ENCODE peak calls at places on chromosome 10, in four cellular contexts. H, Y, D and X are unnamed samples.

GRCh38 chr10:83164134-83164533 is 975.2 kb upstream of the GHITM start:
- DNase-seq in D (no peak), Y (no peak), H (no peak), X (no peak)

GRCh38 chr10:119896937-119897336 is 4.4 kb downstream of the SEC23IP start:
- DNase-seq in D (no peak), H (no peak), Y (peak; percentile 75), X (peak; percentile 26)

GRCh38 chr10:61452655-61453641 is at the start of gene TMEM26:
- DNase-seq in Y (peak; percentile 51), H (peak; percentile 84), D (peak; percentile 18), X (no peak)

GRCh38 chr10:69025370-69025896 is 36.8 kb downstream of the KIFBP start:
- DNase-seq in Y (no peak), H (no peak), D (no peak), X (no peak)

GRCh38 chr10:101438881-101439391 is 85.0 kb downstream of the BTRC start:
- DNase-seq in H (no peak), D (no peak), Y (no peak), X (no peak)

GRCh38 chr10:49167629-49168540 is 20.3 kb downstream of the TMEM273 start:
- DNase-seq in Y (no peak), D (peak; percentile 58), H (no peak), X (no peak)

GRCh38 chr10:110944997-110945396 is 25.6 kb downstream of the SHOC2 start:
- DNase-seq in Y (no peak), D (no peak), H (no peak), X (no peak)

GRCh38 chr10:115092555-115093285 is 445 bp upstream of the ATRNL1 start:
- DNase-seq in H (peak; percentile 72), Y (peak; percentile 14), D (peak; percentile 9), X (no peak)

GRCh38 chr10:10794056-10794455 is 223.6 kb upstream of the CELF2 start:
- DNase-seq in D (no peak), H (no peak), Y (no peak), X (no peak)

GRCh38 chr10:14173391-14173705 is 157.4 kb downstream of the FRMD4A start:
- DNase-seq in H (no peak), D (no peak), Y (no peak), X (no peak)

GRCh38 chr10:22611425-22612111 is 102.8 kb downstream of the PIP4K2A start:
- DNase-seq in Y (peak; percentile 28), D (no peak), H (no peak), X (no peak)

GRCh38 chr10:58740620-58741369 is 228.1 kb downstream of the BICC1 start:
- DNase-seq in Y (no peak), H (no peak), D (no peak), X (no peak)

GRCh38 chr10:129770286-129770685 is 193.8 kb downstream of the EBF3 start:
- DNase-seq in D (no peak), Y (peak; percentile 4), H (peak; percentile 16), X (no peak)

GRCh38 chr10:32139223-32140073 is 83.2 kb upstream of the KIF5B start:
- DNase-seq in H (peak; percentile 79), D (peak; percentile 87), Y (peak; percentile 86), X (peak; percentile 30)

GRCh38 chr10:71312840-71313789 is 5.9 kb upstream of the SLC29A3 start:
- DNase-seq in D (no peak), H (no peak), Y (peak; percentile 53), X (peak; percentile 66)

GRCh38 chr10:11647676-11648075 is 36.2 kb upstream of the USP6NL start:
- DNase-seq in H (no peak), Y (no peak), D (no peak), X (no peak)

GRCh38 chr10:26216577-26216948 is at the start of gene GAD2:
- DNase-seq in H (peak; percentile 66), D (no peak), Y (no peak), X (no peak)

GRCh38 chr10:52644678-52645434 is 127.7 kb downstream of the MBL2 start:
- DNase-seq in D (peak; percentile 20), H (peak; percentile 59), Y (peak; percentile 22), X (no peak)

GRCh38 chr10:77041636-77042258 is 595.9 kb downstream of the KCNMA1 start:
- DNase-seq in H (peak; percentile 35), Y (no peak), D (no peak), X (no peak)

GRCh38 chr10:62961951-62962523 is 145.9 kb upstream of the EGR2 start:
- DNase-seq in H (no peak), Y (no peak), D (no peak), X (no peak)

GRCh38 chr10:119246862-119247549 is 39.6 kb downstream of the GRK5 start:
- DNase-seq in H (no peak), D (no peak), Y (no peak), X (peak; percentile 42)

GRCh38 chr10:69087600-69088470 is at the start of gene SRGN:
- DNase-seq in Y (peak; percentile 81), D (peak; percentile 27), H (no peak), X (peak; percentile 54)

GRCh38 chr10:35813219-35813618 is 171.1 kb upstream of the FZD8 start:
- DNase-seq in H (no peak), Y (no peak), D (no peak), X (no peak)

GRCh38 chr10:86755740-86756510 is 494 bp upstream of the BMPR1A start:
- DNase-seq in D (peak; percentile 88), Y (peak; percentile 93), H (peak; percentile 97), X (peak; percentile 59)

GRCh38 chr10:76429642-76430041 is 998.2 kb downstream of the LRMDA start:
- DNase-seq in Y (no peak), H (no peak), D (no peak), X (no peak)

GRCh38 chr10:70763567-70763966 is 21.6 kb downstream of the TBATA start:
- DNase-seq in Y (no peak), H (no peak), D (no peak), X (no peak)

GRCh38 chr10:103696094-103696410 is 159.3 kb downstream of the SH3PXD2A start:
- DNase-seq in D (no peak), H (no peak), Y (no peak), X (no peak)

GRCh38 chr10:103698266-103698665 is 157.1 kb downstream of the SH3PXD2A start:
- DNase-seq in Y (no peak), D (no peak), H (no peak), X (no peak)

GRCh38 chr10:103695584-103696005 is 159.8 kb downstream of the SH3PXD2A start:
- DNase-seq in H (no peak), Y (peak; percentile 77), D (no peak), X (no peak)

GRCh38 chr10:103697787-103698186 is 157.6 kb downstream of the SH3PXD2A start:
- DNase-seq in D (no peak), H (no peak), Y (no peak), X (no peak)

GRCh38 chr10:103696411-103697145 is 158.8 kb downstream of the SH3PXD2A start:
- DNase-seq in Y (peak; percentile 67), D (peak; percentile 84), H (peak; percentile 73), X (no peak)
- TF ChIP-seq CTCF in Y (peak; percentile 30), D (peak; percentile 40), H (peak; percentile 37), X (no peak)

GRCh38 chr10:121518321-121518720 is 79.9 kb downstream of the FGFR2 start:
- DNase-seq in D (no peak), H (no peak), Y (no peak), X (no peak)

GRCh38 chr10:121522841-121523240 is 75.4 kb downstream of the FGFR2 start:
- DNase-seq in H (no peak), Y (no peak), D (no peak), X (no peak)

GRCh38 chr10:121519411-121519810 is 78.8 kb downstream of the FGFR2 start:
- DNase-seq in Y (no peak), D (no peak), H (no peak), X (no peak)

GRCh38 chr10:121521794-121522556 is 76.3 kb downstream of the FGFR2 start:
- DNase-seq in Y (no peak), H (no peak), D (no peak), X (no peak)

DNA sequence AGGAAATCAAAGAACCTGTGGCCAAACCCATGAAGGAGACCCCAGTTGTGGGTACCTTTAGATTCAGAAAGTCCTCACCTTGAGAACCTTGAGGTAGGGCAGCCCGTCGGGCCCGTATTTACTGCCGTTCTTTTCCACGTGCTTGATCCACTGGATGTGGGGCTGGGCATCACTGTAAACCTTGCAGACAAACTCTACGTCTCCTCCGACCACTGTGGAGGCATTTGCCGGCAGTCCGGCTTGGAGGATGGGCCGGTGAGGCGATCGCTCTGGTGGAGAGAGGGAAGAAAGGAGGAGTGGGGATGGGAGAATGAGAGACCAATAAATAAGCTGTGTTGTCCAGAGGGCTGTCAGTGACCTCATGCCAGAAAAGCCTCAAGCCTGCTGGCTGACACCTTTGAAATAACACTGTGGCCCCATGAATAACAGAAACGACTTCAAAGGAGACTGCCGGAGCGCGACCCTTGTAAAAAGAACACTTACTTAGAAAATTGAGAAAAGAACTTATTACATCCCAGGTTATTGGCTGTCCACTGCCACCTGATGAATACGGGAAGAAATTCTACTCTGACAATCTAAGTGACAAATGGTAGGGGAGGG is 78.2 kb downstream of the FGFR2 start:
- DNase-seq in D (no peak), Y (no peak), H (no peak), X (no peak)
- TF ChIP-seq EP300 in D (no peak), Y (no peak), H (no peak), X (no peak)

DNA sequence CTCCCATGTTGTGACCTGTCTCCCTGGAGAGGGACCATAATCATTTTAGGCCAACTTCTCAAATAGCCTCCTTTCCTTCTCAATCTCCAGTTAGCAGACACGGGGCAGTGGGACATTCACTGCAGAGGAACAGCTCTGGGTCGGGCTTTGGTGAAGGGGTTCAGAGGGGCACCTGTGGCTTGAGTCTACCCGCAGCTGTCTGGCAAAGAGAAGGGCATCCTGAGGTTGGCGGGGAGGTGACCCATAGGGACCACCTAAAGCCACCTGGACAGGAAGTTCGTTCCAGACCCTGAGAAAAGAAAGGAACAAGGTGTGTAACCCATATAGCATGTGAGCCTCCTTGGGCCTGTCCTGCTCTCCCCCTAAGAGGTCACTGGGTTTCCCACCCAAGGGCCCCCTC is 155.0 kb downstream of the OAT start:
- DNase-seq in Y (no peak), D (no peak), H (no peak), X (no peak)
- H3K27ac ChIP-seq in Y (no peak overlapping the region), D (no peak overlapping the region), H (no peak overlapping the region), X (no peak overlapping the region)

GRCh38 chr10:124516998-124517397 is 55.4 kb downstream of the LHPP start:
- DNase-seq in D (no peak), H (no peak), Y (no peak), X (no peak)

GRCh38 chr10:124517466-124517865 is 55.8 kb downstream of the LHPP start:
- DNase-seq in H (no peak), Y (no peak), D (no peak), X (no peak)

GRCh38 chr10:124516181-124516580 is 54.6 kb downstream of the LHPP start:
- DNase-seq in D (no peak), Y (no peak), H (no peak), X (no peak)

GRCh38 chr10:124518366-124518765 is 56.7 kb downstream of the LHPP start:
- DNase-seq in D (no peak), Y (no peak), H (no peak), X (no peak)

GRCh38 chr10:124517931-124518330 is 56.3 kb downstream of the LHPP start:
- DNase-seq in H (no peak), Y (no peak), D (no peak), X (no peak)
- TF ChIP-seq CTCF in H (no peak), Y (no peak), D (no peak), X (no peak)